ENCODE peak calls at places on chromosome 17, in seven cellular contexts. One of them, this sample, is unnamed.

GRCh38 chr17:65554568-65555223 is 6.8 kb downstream of the AXIN2 start:
- DNase-seq in mesendoderm: no peak
- DNase-seq in ovary: peak; percentile 36
- DNase-seq in stomach: no peak
- DNase-seq in IMR-90: peak; percentile 17
- DNase-seq in upper lobe of right lung: no peak
- DNase-seq in GM23338: no peak
- DNase-seq in this sample: no peak

GRCh38 chr17:45895969-45896793 is 1.8 kb downstream of the MAPT start:
- DNase-seq in GM23338: peak; percentile 46
- DNase-seq in stomach: no peak
- DNase-seq in ovary: no peak
- DNase-seq in mesendoderm: no peak
- DNase-seq in upper lobe of right lung: no peak
- DNase-seq in IMR-90: no peak
- DNase-seq in this sample: peak; percentile 73

GRCh38 chr17:42670199-42670924 is 6.4 kb downstream of the PLEKHH3 start:
- DNase-seq in mesendoderm: peak; percentile 77
- DNase-seq in stomach: no peak
- DNase-seq in upper lobe of right lung: no peak
- DNase-seq in GM23338: peak; percentile 83
- DNase-seq in ovary: no peak
- DNase-seq in IMR-90: no peak
- DNase-seq in this sample: no peak

GRCh38 chr17:76716834-76717205 is 6.1 kb upstream of the MXRA7 start:
- DNase-seq in IMR-90: peak; percentile 93
- DNase-seq in mesendoderm: no peak
- DNase-seq in ovary: no peak
- DNase-seq in upper lobe of right lung: peak; percentile 28
- DNase-seq in GM23338: no peak
- DNase-seq in stomach: no peak
- DNase-seq in this sample: no peak

GRCh38 chr17:77546772-77547201 is 406.0 kb downstream of the SEC14L1 start:
- DNase-seq in stomach: no peak
- DNase-seq in mesendoderm: peak; percentile 89
- DNase-seq in upper lobe of right lung: no peak
- DNase-seq in GM23338: peak; percentile 79
- DNase-seq in IMR-90: no peak
- DNase-seq in ovary: no peak
- DNase-seq in this sample: no peak

GRCh38 chr17:78365561-78366108 is 5.8 kb upstream of the SOCS3 start:
- DNase-seq in ovary: no peak
- DNase-seq in IMR-90: no peak
- DNase-seq in stomach: no peak
- DNase-seq in upper lobe of right lung: no peak
- DNase-seq in mesendoderm: peak; percentile 97
- DNase-seq in GM23338: peak; percentile 98
- DNase-seq in this sample: no peak

GRCh38 chr17:42679001-42679491 is 2.3 kb upstream of the PLEKHH3 start:
- DNase-seq in upper lobe of right lung: peak; percentile 78
- DNase-seq in GM23338: peak; percentile 67
- DNase-seq in ovary: peak; percentile 59
- DNase-seq in stomach: peak; percentile 63
- DNase-seq in mesendoderm: peak; percentile 79
- DNase-seq in IMR-90: peak; percentile 39
- DNase-seq in this sample: no peak

GRCh38 chr17:7922499-7923289 is 6.6 kb upstream of the RNF227 start:
- DNase-seq in GM23338: peak; percentile 94
- DNase-seq in upper lobe of right lung: peak; percentile 93
- DNase-seq in IMR-90: peak; percentile 67
- DNase-seq in stomach: peak; percentile 89
- DNase-seq in ovary: peak; percentile 89
- DNase-seq in mesendoderm: peak; percentile 87
- DNase-seq in this sample: peak; percentile 94

GRCh38 chr17:55710829-55711496 is 11.7 kb downstream of the TMEM100 start:
- DNase-seq in upper lobe of right lung: no peak
- DNase-seq in GM23338: no peak
- DNase-seq in mesendoderm: no peak
- DNase-seq in IMR-90: no peak
- DNase-seq in stomach: no peak
- DNase-seq in ovary: no peak
- DNase-seq in this sample: no peak

GRCh38 chr17:43398724-43399595 is at the start of gene ARL4D:
- DNase-seq in upper lobe of right lung: peak; percentile 93
- DNase-seq in stomach: peak; percentile 91
- DNase-seq in GM23338: peak; percentile 93
- DNase-seq in IMR-90: peak; percentile 70
- DNase-seq in ovary: peak; percentile 88
- DNase-seq in mesendoderm: peak; percentile 89
- DNase-seq in this sample: peak; percentile 96

GRCh38 chr17:1188812-1189211 is 9.0 kb upstream of the ABR start:
- DNase-seq in upper lobe of right lung: peak; percentile 91
- DNase-seq in IMR-90: peak; percentile 27
- DNase-seq in mesendoderm: no peak
- DNase-seq in ovary: peak; percentile 85
- DNase-seq in stomach: peak; percentile 97
- DNase-seq in GM23338: no peak
- DNase-seq in this sample: peak; percentile 95

GRCh38 chr17:57243171-57243622 is 13.1 kb upstream of the MSI2 start:
- DNase-seq in ovary: peak; percentile 47
- DNase-seq in IMR-90: peak; percentile 60
- DNase-seq in stomach: peak; percentile 73
- DNase-seq in upper lobe of right lung: peak; percentile 78
- DNase-seq in mesendoderm: peak; percentile 71
- DNase-seq in GM23338: peak; percentile 93
- DNase-seq in this sample: peak; percentile 65

GRCh38 chr17:48625502-48626201 is 506 bp downstream of the HOXB9 start:
- DNase-seq in stomach: peak; percentile 46
- DNase-seq in GM23338: peak; percentile 66
- DNase-seq in upper lobe of right lung: no peak
- DNase-seq in IMR-90: no peak
- DNase-seq in ovary: no peak
- DNase-seq in mesendoderm: peak; percentile 76
- DNase-seq in this sample: peak; percentile 80

GRCh38 chr17:56994009-56994792 is 16.3 kb downstream of the SCPEP1 start:
- DNase-seq in upper lobe of right lung: no peak
- DNase-seq in GM23338: no peak
- DNase-seq in stomach: no peak
- DNase-seq in ovary: no peak
- DNase-seq in IMR-90: peak; percentile 26
- DNase-seq in mesendoderm: no peak
- DNase-seq in this sample: no peak

GRCh38 chr17:76925333-76925935 is 57.2 kb downstream of the MGAT5B start:
- DNase-seq in stomach: no peak
- DNase-seq in mesendoderm: no peak
- DNase-seq in IMR-90: no peak
- DNase-seq in ovary: no peak
- DNase-seq in upper lobe of right lung: no peak
- DNase-seq in GM23338: no peak
- DNase-seq in this sample: no peak

GRCh38 chr17:62965149-62965648 is 836 bp upstream of the TANC2 start:
- DNase-seq in upper lobe of right lung: no peak
- DNase-seq in mesendoderm: no peak
- DNase-seq in ovary: no peak
- DNase-seq in stomach: no peak
- DNase-seq in GM23338: peak; percentile 18
- DNase-seq in IMR-90: peak; percentile 52
- DNase-seq in this sample: no peak

GRCh38 chr17:15261818-15262290 is 3.3 kb downstream of the PMP22 start:
- DNase-seq in GM23338: peak; percentile 24
- DNase-seq in mesendoderm: peak; percentile 50
- DNase-seq in stomach: no peak
- DNase-seq in IMR-90: no peak
- DNase-seq in ovary: no peak
- DNase-seq in upper lobe of right lung: no peak
- DNase-seq in this sample: no peak

GRCh38 chr17:47698749-47699535 is 5.0 kb downstream of the TBKBP1 start:
- DNase-seq in ovary: no peak
- DNase-seq in upper lobe of right lung: peak; percentile 83
- DNase-seq in IMR-90: peak; percentile 29
- DNase-seq in GM23338: peak; percentile 79
- DNase-seq in mesendoderm: peak; percentile 57
- DNase-seq in stomach: peak; percentile 72
- DNase-seq in this sample: peak; percentile 88

GRCh38 chr17:78127240-78127887 is 1.2 kb downstream of the TMC6 start:
- DNase-seq in upper lobe of right lung: peak; percentile 91
- DNase-seq in stomach: peak; percentile 57
- DNase-seq in mesendoderm: peak; percentile 85
- DNase-seq in GM23338: no peak
- DNase-seq in ovary: no peak
- DNase-seq in IMR-90: no peak
- DNase-seq in this sample: peak; percentile 82

GRCh38 chr17:78882546-78883089 is 20.4 kb downstream of the CEP295NL start:
- DNase-seq in upper lobe of right lung: peak; percentile 72
- DNase-seq in IMR-90: no peak
- DNase-seq in GM23338: no peak
- DNase-seq in stomach: no peak
- DNase-seq in ovary: no peak
- DNase-seq in mesendoderm: peak; percentile 30
- DNase-seq in this sample: peak; percentile 72

GRCh38 chr17:73091410-73091769 is 1.1 kb downstream of the SLC39A11 start:
- DNase-seq in ovary: no peak
- DNase-seq in upper lobe of right lung: no peak
- DNase-seq in IMR-90: no peak
- DNase-seq in stomach: no peak
- DNase-seq in GM23338: no peak
- DNase-seq in mesendoderm: no peak
- DNase-seq in this sample: no peak

GRCh38 chr17:58595194-58595792 is 80.9 kb upstream of the MTMR4 start:
- DNase-seq in upper lobe of right lung: no peak
- DNase-seq in GM23338: peak; percentile 42
- DNase-seq in stomach: no peak
- DNase-seq in ovary: no peak
- DNase-seq in IMR-90: no peak
- DNase-seq in mesendoderm: peak; percentile 48
- DNase-seq in this sample: no peak

GRCh38 chr17:19341641-19342610 is 20.6 kb downstream of the B9D1 start:
- DNase-seq in ovary: no peak
- DNase-seq in stomach: no peak
- DNase-seq in IMR-90: peak; percentile 10
- DNase-seq in GM23338: peak; percentile 33
- DNase-seq in mesendoderm: peak; percentile 56
- DNase-seq in upper lobe of right lung: peak; percentile 59
- DNase-seq in this sample: peak; percentile 75

GRCh38 chr17:18020971-18021370 is 18.0 kb downstream of the ATPAF2 start:
- DNase-seq in GM23338: no peak
- DNase-seq in ovary: no peak
- DNase-seq in mesendoderm: no peak
- DNase-seq in IMR-90: no peak
- DNase-seq in stomach: no peak
- DNase-seq in upper lobe of right lung: no peak
- DNase-seq in this sample: no peak

GRCh38 chr17:18129041-18129502 is 20.5 kb downstream of the MYO15A start:
- DNase-seq in GM23338: no peak
- DNase-seq in stomach: peak; percentile 77
- DNase-seq in mesendoderm: no peak
- DNase-seq in IMR-90: peak; percentile 68
- DNase-seq in upper lobe of right lung: peak; percentile 76
- DNase-seq in ovary: no peak
- DNase-seq in this sample: no peak

DNA sequence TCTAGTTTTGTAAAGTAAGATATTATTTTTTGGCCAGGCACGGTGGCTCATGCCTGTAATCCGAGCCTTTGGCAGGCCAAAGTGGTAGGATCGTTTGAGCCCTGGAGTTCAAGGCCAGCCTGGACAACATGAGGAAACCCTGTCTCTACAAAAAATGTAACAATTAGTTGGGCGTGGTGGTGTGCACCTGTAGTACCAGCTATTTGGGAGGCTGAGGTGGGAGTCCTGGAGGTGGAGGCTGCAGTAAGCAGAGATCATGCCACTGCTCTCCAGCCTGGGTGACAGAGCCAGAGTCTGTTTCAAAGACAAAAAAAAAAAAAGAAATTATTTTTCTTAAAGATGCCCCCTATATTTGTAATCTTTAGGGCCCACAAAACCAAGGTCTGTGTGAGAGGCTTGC is 16.0 kb upstream of the RHOT1 start:
- DNase-seq in mesendoderm: no peak
- DNase-seq in GM23338: no peak
- DNase-seq in ovary: no peak
- DNase-seq in upper lobe of right lung: no peak
- DNase-seq in IMR-90: no peak
- DNase-seq in stomach: no peak
- DNase-seq in this sample: peak; percentile 17
- H3K27ac ChIP-seq in mesendoderm: no peak overlapping the region
- H3K27ac ChIP-seq in GM23338: no peak overlapping the region
- H3K27ac ChIP-seq in ovary: no peak overlapping the region
- H3K27ac ChIP-seq in upper lobe of right lung: no peak overlapping the region
- H3K27ac ChIP-seq in IMR-90: no peak overlapping the region
- H3K27ac ChIP-seq in stomach: peak overlapping the region; percentile 80
- H3K27ac ChIP-seq in this sample: no peak overlapping the region

DNA sequence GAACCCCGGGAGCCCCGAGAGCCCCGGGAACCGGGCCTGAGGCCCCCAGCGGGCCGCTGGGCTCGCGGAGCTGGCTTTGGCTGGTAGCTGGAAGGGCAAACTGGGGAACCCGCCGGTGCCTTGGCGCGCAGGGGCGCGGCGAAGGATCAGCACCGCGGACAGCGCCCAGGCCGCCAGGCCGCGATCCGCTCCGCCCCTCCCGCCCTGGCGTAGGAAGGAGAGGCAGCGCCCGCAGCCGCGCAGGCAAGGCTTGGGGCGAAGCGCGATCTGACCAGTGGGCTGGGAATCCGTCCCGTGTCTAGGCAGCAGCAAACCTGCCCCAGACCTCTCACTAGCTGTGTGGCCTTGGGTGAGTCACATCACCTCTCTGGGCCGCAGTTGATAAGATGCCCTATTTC is 331 bp upstream of the CCDC92B start:
- DNase-seq in IMR-90: peak; percentile 57
- DNase-seq in ovary: peak; percentile 53
- DNase-seq in mesendoderm: peak; percentile 85
- DNase-seq in stomach: peak; percentile 78
- DNase-seq in upper lobe of right lung: peak; percentile 87
- DNase-seq in GM23338: peak; percentile 94
- DNase-seq in this sample: peak; percentile 90
- H3K4me3 ChIP-seq in IMR-90: no peak overlapping the region
- H3K4me3 ChIP-seq in ovary: no peak overlapping the region
- H3K4me3 ChIP-seq in mesendoderm: no peak overlapping the region
- H3K4me3 ChIP-seq in stomach: peak overlapping the region; percentile 19
- H3K4me3 ChIP-seq in upper lobe of right lung: no peak overlapping the region
- H3K4me3 ChIP-seq in GM23338: peak overlapping the region; percentile 44
- H3K4me3 ChIP-seq in this sample: no peak overlapping the region

GRCh38 chr17:74449773-74450172 is 16.7 kb upstream of the CD300A start:
- DNase-seq in IMR-90: no peak
- DNase-seq in GM23338: no peak
- DNase-seq in stomach: peak; percentile 69
- DNase-seq in mesendoderm: no peak
- DNase-seq in ovary: no peak
- DNase-seq in upper lobe of right lung: no peak
- DNase-seq in this sample: peak; percentile 41
- H3K27ac ChIP-seq in IMR-90: no peak overlapping the region
- H3K27ac ChIP-seq in GM23338: no peak overlapping the region
- H3K27ac ChIP-seq in stomach: peak overlapping the region; percentile 82
- H3K27ac ChIP-seq in mesendoderm: no peak overlapping the region
- H3K27ac ChIP-seq in ovary: no peak overlapping the region
- H3K27ac ChIP-seq in upper lobe of right lung: no peak overlapping the region
- H3K27ac ChIP-seq in this sample: peak overlapping the region; percentile 99

DNA sequence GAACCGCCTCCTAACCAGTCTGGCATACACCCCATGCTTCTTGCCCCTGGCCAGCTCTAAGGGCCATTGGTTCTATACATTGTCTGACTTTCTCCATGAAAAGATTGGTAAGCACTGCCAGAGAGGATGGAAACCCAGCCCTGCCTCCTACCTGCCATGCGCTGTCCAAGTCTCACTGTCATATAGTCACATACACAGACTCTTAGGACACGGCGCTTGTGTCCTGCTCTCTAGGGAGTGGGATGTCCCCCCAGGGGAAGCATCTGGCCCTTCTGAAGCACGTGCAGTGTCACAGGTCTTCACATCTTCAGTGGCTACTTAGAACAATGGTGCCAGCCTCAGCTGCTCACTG is 38.7 kb downstream of the MYO18A start:
- DNase-seq in mesendoderm: no peak
- DNase-seq in GM23338: no peak
- DNase-seq in IMR-90: no peak
- DNase-seq in upper lobe of right lung: no peak
- DNase-seq in ovary: no peak
- DNase-seq in stomach: no peak
- DNase-seq in this sample: no peak
- H3K4me3 ChIP-seq in mesendoderm: no peak overlapping the region
- H3K4me3 ChIP-seq in GM23338: no peak overlapping the region
- H3K4me3 ChIP-seq in IMR-90: no peak overlapping the region
- H3K4me3 ChIP-seq in upper lobe of right lung: peak overlapping the region; percentile 47
- H3K4me3 ChIP-seq in ovary: no peak overlapping the region
- H3K4me3 ChIP-seq in stomach: no peak overlapping the region
- H3K4me3 ChIP-seq in this sample: no peak overlapping the region